ENCODE peak calls at places on chromosomes 11 and 22, in nine cellular contexts. One of them, this sample, is unnamed.

GRCh38 chr11:126153999-126154398 is 57.5 kb downstream of the RPUSD4 start:
- DNase-seq in spleen: peak; percentile 23
- DNase-seq in mammary epithelial cell: no peak
- DNase-seq in cardiac muscle cell: no peak
- DNase-seq in Calu3: peak; percentile 3
- DNase-seq in type B pancreatic cell: no peak
- DNase-seq in pancreas: no peak
- DNase-seq in GM12865: no peak
- DNase-seq in foreskin fibroblast: peak; percentile 85
- DNase-seq in this sample: no peak

GRCh38 chr22:26681395-26681821 is 24.0 kb downstream of the MIAT start:
- DNase-seq in mammary epithelial cell: no peak
- DNase-seq in foreskin fibroblast: peak; percentile 18
- DNase-seq in cardiac muscle cell: peak; percentile 79
- DNase-seq in type B pancreatic cell: no peak
- DNase-seq in spleen: peak; percentile 54
- DNase-seq in pancreas: no peak
- DNase-seq in Calu3: no peak
- DNase-seq in GM12865: no peak
- DNase-seq in this sample: peak; percentile 21

GRCh38 chr11:111282663-111283062 is 15.7 kb upstream of the POU2AF3 start:
- DNase-seq in type B pancreatic cell: no peak
- DNase-seq in Calu3: no peak
- DNase-seq in mammary epithelial cell: no peak
- DNase-seq in foreskin fibroblast: no peak
- DNase-seq in cardiac muscle cell: no peak
- DNase-seq in spleen: no peak
- DNase-seq in GM12865: no peak
- DNase-seq in pancreas: no peak
- DNase-seq in this sample: no peak

GRCh38 chr22:46105494-46106278 is 44.6 kb upstream of the PPARA start:
- DNase-seq in type B pancreatic cell: no peak
- DNase-seq in foreskin fibroblast: no peak
- DNase-seq in spleen: no peak
- DNase-seq in mammary epithelial cell: peak; percentile 96
- DNase-seq in cardiac muscle cell: no peak
- DNase-seq in GM12865: no peak
- DNase-seq in pancreas: peak; percentile 75
- DNase-seq in Calu3: peak; percentile 85
- DNase-seq in this sample: no peak

GRCh38 chr11:117381988-117382387 is 54.3 kb downstream of the CEP164 start:
- DNase-seq in GM12865: no peak
- DNase-seq in mammary epithelial cell: no peak
- DNase-seq in Calu3: no peak
- DNase-seq in foreskin fibroblast: no peak
- DNase-seq in cardiac muscle cell: no peak
- DNase-seq in pancreas: no peak
- DNase-seq in spleen: no peak
- DNase-seq in type B pancreatic cell: no peak
- DNase-seq in this sample: no peak

GRCh38 chr11:21260101-21260500 is 590.7 kb downstream of the NELL1 start:
- DNase-seq in pancreas: no peak
- DNase-seq in type B pancreatic cell: no peak
- DNase-seq in mammary epithelial cell: no peak
- DNase-seq in Calu3: no peak
- DNase-seq in cardiac muscle cell: no peak
- DNase-seq in spleen: no peak
- DNase-seq in foreskin fibroblast: no peak
- DNase-seq in GM12865: no peak
- DNase-seq in this sample: no peak

GRCh38 chr11:14308114-14308896 is 50.7 kb downstream of the RRAS2 start:
- DNase-seq in Calu3: peak; percentile 8
- DNase-seq in spleen: no peak
- DNase-seq in mammary epithelial cell: peak; percentile 32
- DNase-seq in cardiac muscle cell: peak; percentile 60
- DNase-seq in type B pancreatic cell: no peak
- DNase-seq in foreskin fibroblast: peak; percentile 24
- DNase-seq in pancreas: no peak
- DNase-seq in GM12865: peak; percentile 71
- DNase-seq in this sample: no peak

GRCh38 chr11:122209619-122210377 is 93.8 kb upstream of the BLID start:
- DNase-seq in cardiac muscle cell: no peak
- DNase-seq in Calu3: no peak
- DNase-seq in foreskin fibroblast: peak; percentile 81
- DNase-seq in type B pancreatic cell: no peak
- DNase-seq in GM12865: no peak
- DNase-seq in mammary epithelial cell: no peak
- DNase-seq in pancreas: peak; percentile 23
- DNase-seq in spleen: no peak
- DNase-seq in this sample: no peak

GRCh38 chr11:114219559-114220349 is 76.4 kb upstream of the NNMT start:
- DNase-seq in spleen: no peak
- DNase-seq in pancreas: no peak
- DNase-seq in cardiac muscle cell: peak; percentile 78
- DNase-seq in GM12865: no peak
- DNase-seq in type B pancreatic cell: no peak
- DNase-seq in foreskin fibroblast: peak; percentile 91
- DNase-seq in mammary epithelial cell: no peak
- DNase-seq in Calu3: peak; percentile 14
- DNase-seq in this sample: no peak

DNA sequence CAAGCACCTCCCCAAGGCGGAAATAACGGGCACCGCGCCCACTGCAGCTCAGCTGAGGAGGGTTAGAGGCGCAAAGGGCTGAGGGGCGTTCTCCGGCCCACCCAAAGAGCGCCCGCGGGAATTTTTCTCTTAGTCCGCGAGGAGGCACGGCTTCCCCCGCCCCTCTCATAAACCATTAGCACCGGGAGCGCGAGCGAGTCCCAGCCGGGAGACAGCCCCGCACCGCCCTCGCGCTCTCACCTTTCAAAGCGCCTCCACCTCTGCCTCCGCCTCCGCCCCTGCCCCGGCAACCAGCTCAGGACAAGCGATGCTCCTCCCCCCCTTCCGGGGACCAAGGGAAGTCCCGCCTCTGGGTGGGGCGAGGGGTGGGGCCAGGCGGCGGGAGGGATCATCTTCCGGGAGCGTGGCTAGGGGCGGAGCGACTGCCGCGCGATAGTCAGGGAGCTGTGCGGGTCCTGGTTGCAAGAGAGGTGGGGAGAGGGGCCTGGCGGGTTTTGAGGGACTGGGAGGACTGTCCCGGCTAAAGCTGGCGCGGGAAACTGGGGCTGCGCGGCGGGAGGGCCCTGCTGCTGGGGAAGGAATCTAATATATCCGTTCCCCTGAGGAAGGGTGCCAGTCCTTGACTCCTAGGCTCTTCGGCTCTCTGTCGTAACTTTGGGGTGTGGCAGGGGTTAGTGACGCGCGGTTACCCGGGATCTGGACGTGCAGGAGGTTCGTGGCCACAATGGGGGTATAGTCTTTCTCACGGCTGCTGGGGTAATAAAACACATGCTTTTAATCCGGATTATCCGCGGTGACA is at the start of the genes CCDC82 and JRKL:
- DNase-seq in Calu3: peak; percentile 96
- DNase-seq in GM12865: peak; percentile 96
- DNase-seq in pancreas: peak; percentile 98
- DNase-seq in cardiac muscle cell: peak; percentile 98
- DNase-seq in mammary epithelial cell: peak; percentile 97
- DNase-seq in type B pancreatic cell: peak; percentile 99
- DNase-seq in foreskin fibroblast: peak; percentile 94
- DNase-seq in spleen: peak; percentile 99
- DNase-seq in this sample: peak; percentile 97
- TF ChIP-seq CTCF in Calu3: no peak
- TF ChIP-seq CTCF in GM12865: no peak
- TF ChIP-seq CTCF in pancreas: no peak
- TF ChIP-seq CTCF in cardiac muscle cell: no peak
- TF ChIP-seq CTCF in mammary epithelial cell: no peak
- TF ChIP-seq CTCF in type B pancreatic cell: no peak
- TF ChIP-seq CTCF in foreskin fibroblast: no peak
- TF ChIP-seq CTCF in spleen: peak; percentile 42
- TF ChIP-seq CTCF in this sample: no peak

GRCh38 chr11:106971864-106972263 is 46.4 kb downstream of the GUCY1A2 start:
- DNase-seq in type B pancreatic cell: no peak
- DNase-seq in cardiac muscle cell: no peak
- DNase-seq in pancreas: no peak
- DNase-seq in GM12865: no peak
- DNase-seq in spleen: no peak
- DNase-seq in foreskin fibroblast: no peak
- DNase-seq in Calu3: no peak
- DNase-seq in mammary epithelial cell: no peak
- DNase-seq in this sample: no peak

GRCh38 chr11:106969660-106970059 is 48.6 kb downstream of the GUCY1A2 start:
- DNase-seq in cardiac muscle cell: no peak
- DNase-seq in spleen: no peak
- DNase-seq in mammary epithelial cell: no peak
- DNase-seq in pancreas: no peak
- DNase-seq in Calu3: no peak
- DNase-seq in foreskin fibroblast: no peak
- DNase-seq in type B pancreatic cell: no peak
- DNase-seq in GM12865: no peak
- DNase-seq in this sample: no peak

GRCh38 chr11:106974831-106975230 is 43.4 kb downstream of the GUCY1A2 start:
- DNase-seq in type B pancreatic cell: no peak
- DNase-seq in pancreas: no peak
- DNase-seq in GM12865: no peak
- DNase-seq in Calu3: no peak
- DNase-seq in spleen: no peak
- DNase-seq in foreskin fibroblast: no peak
- DNase-seq in mammary epithelial cell: no peak
- DNase-seq in cardiac muscle cell: no peak
- DNase-seq in this sample: no peak
- TF ChIP-seq CTCF in type B pancreatic cell: no peak
- TF ChIP-seq CTCF in pancreas: no peak
- TF ChIP-seq CTCF in GM12865: no peak
- TF ChIP-seq CTCF in Calu3: no peak
- TF ChIP-seq CTCF in spleen: no peak
- TF ChIP-seq CTCF in foreskin fibroblast: peak; percentile 11
- TF ChIP-seq CTCF in mammary epithelial cell: no peak
- TF ChIP-seq CTCF in cardiac muscle cell: peak; percentile 35
- TF ChIP-seq CTCF in this sample: no peak

GRCh38 chr11:26550022-26550421 is 22.0 kb downstream of the MUC15 start:
- DNase-seq in spleen: no peak
- DNase-seq in foreskin fibroblast: no peak
- DNase-seq in cardiac muscle cell: no peak
- DNase-seq in pancreas: no peak
- DNase-seq in type B pancreatic cell: no peak
- DNase-seq in GM12865: no peak
- DNase-seq in Calu3: no peak
- DNase-seq in mammary epithelial cell: no peak
- DNase-seq in this sample: no peak

GRCh38 chr11:26556582-26556981 is 15.5 kb downstream of the MUC15 start:
- DNase-seq in GM12865: no peak
- DNase-seq in pancreas: no peak
- DNase-seq in Calu3: peak; percentile 25
- DNase-seq in foreskin fibroblast: no peak
- DNase-seq in spleen: no peak
- DNase-seq in type B pancreatic cell: no peak
- DNase-seq in mammary epithelial cell: no peak
- DNase-seq in cardiac muscle cell: no peak
- DNase-seq in this sample: no peak

GRCh38 chr11:26549176-26549575 is 22.9 kb downstream of the MUC15 start:
- DNase-seq in GM12865: no peak
- DNase-seq in mammary epithelial cell: no peak
- DNase-seq in cardiac muscle cell: no peak
- DNase-seq in pancreas: no peak
- DNase-seq in spleen: no peak
- DNase-seq in Calu3: no peak
- DNase-seq in type B pancreatic cell: no peak
- DNase-seq in foreskin fibroblast: no peak
- DNase-seq in this sample: no peak

GRCh38 chr11:26553182-26553581 is 18.9 kb downstream of the MUC15 start:
- DNase-seq in cardiac muscle cell: no peak
- DNase-seq in Calu3: no peak
- DNase-seq in spleen: no peak
- DNase-seq in type B pancreatic cell: no peak
- DNase-seq in pancreas: no peak
- DNase-seq in mammary epithelial cell: no peak
- DNase-seq in foreskin fibroblast: no peak
- DNase-seq in GM12865: no peak
- DNase-seq in this sample: no peak

GRCh38 chr11:26551186-26551801 is 20.8 kb downstream of the MUC15 start:
- DNase-seq in foreskin fibroblast: no peak
- DNase-seq in mammary epithelial cell: peak; percentile 6
- DNase-seq in GM12865: no peak
- DNase-seq in cardiac muscle cell: no peak
- DNase-seq in Calu3: no peak
- DNase-seq in pancreas: no peak
- DNase-seq in spleen: no peak
- DNase-seq in type B pancreatic cell: no peak
- DNase-seq in this sample: no peak
- TF ChIP-seq CTCF in foreskin fibroblast: peak; percentile 47
- TF ChIP-seq CTCF in mammary epithelial cell: peak; percentile 33
- TF ChIP-seq CTCF in GM12865: peak; percentile 42
- TF ChIP-seq CTCF in cardiac muscle cell: peak; percentile 50
- TF ChIP-seq CTCF in Calu3: peak; percentile 10
- TF ChIP-seq CTCF in pancreas: no peak
- TF ChIP-seq CTCF in spleen: no peak
- TF ChIP-seq CTCF in type B pancreatic cell: peak; percentile 75
- TF ChIP-seq CTCF in this sample: peak; percentile 66

GRCh38 chr11:75194147-75194546 is 43.2 kb downstream of the SLCO2B1 start:
- DNase-seq in type B pancreatic cell: no peak
- DNase-seq in cardiac muscle cell: no peak
- DNase-seq in pancreas: no peak
- DNase-seq in GM12865: no peak
- DNase-seq in foreskin fibroblast: no peak
- DNase-seq in spleen: no peak
- DNase-seq in mammary epithelial cell: no peak
- DNase-seq in Calu3: no peak
- DNase-seq in this sample: no peak

GRCh38 chr11:75198278-75198948 is 42.2 kb upstream of the TPBGL start:
- DNase-seq in mammary epithelial cell: peak; percentile 51
- DNase-seq in pancreas: no peak
- DNase-seq in type B pancreatic cell: no peak
- DNase-seq in cardiac muscle cell: no peak
- DNase-seq in Calu3: no peak
- DNase-seq in GM12865: no peak
- DNase-seq in foreskin fibroblast: no peak
- DNase-seq in spleen: no peak
- DNase-seq in this sample: no peak

GRCh38 chr11:75197512-75198277 is 42.9 kb upstream of the TPBGL start:
- DNase-seq in spleen: no peak
- DNase-seq in cardiac muscle cell: no peak
- DNase-seq in pancreas: no peak
- DNase-seq in type B pancreatic cell: no peak
- DNase-seq in foreskin fibroblast: no peak
- DNase-seq in Calu3: no peak
- DNase-seq in mammary epithelial cell: no peak
- DNase-seq in GM12865: no peak
- DNase-seq in this sample: no peak

GRCh38 chr11:75195164-75195962 is 44.5 kb downstream of the SLCO2B1 start:
- DNase-seq in mammary epithelial cell: no peak
- DNase-seq in foreskin fibroblast: no peak
- DNase-seq in type B pancreatic cell: no peak
- DNase-seq in Calu3: no peak
- DNase-seq in pancreas: peak; percentile 64
- DNase-seq in spleen: no peak
- DNase-seq in GM12865: no peak
- DNase-seq in cardiac muscle cell: no peak
- DNase-seq in this sample: no peak

DNA sequence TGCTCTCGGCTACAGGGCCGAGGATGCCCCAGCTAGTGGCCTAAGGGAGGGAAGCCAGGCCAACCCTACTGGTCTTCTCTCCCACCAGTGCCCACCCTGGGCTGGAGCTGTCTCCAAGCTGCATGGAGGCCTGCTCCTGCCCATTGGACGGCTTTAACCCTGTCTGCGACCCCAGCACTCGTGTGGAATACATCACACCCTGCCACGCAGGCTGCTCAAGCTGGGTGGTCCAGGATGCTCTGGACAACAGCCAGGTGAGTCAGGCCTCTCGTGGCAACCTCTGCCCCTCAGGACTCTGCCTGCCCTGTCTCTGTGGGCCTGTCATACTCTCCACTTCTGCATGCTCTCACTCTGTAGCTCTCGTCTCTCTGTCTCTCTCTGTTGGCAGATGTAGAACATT is 44.1 kb upstream of the TPBGL start:
- DNase-seq in mammary epithelial cell: no peak
- DNase-seq in pancreas: no peak
- DNase-seq in cardiac muscle cell: no peak
- DNase-seq in type B pancreatic cell: no peak
- DNase-seq in Calu3: no peak
- DNase-seq in foreskin fibroblast: no peak
- DNase-seq in GM12865: no peak
- DNase-seq in spleen: no peak
- DNase-seq in this sample: no peak
- TF ChIP-seq CTCF in mammary epithelial cell: no peak
- TF ChIP-seq CTCF in pancreas: no peak
- TF ChIP-seq CTCF in cardiac muscle cell: no peak
- TF ChIP-seq CTCF in type B pancreatic cell: no peak
- TF ChIP-seq CTCF in Calu3: no peak
- TF ChIP-seq CTCF in foreskin fibroblast: no peak
- TF ChIP-seq CTCF in GM12865: no peak
- TF ChIP-seq CTCF in spleen: no peak
- TF ChIP-seq CTCF in this sample: no peak